ENCODE peak calls at places on chromosomes 6 and 20, in nine cellular contexts. Q is stomach, O is foreskin fibroblast, F is uterus, Z is body of pancreas, U is psoas muscle, I is NB4, P is MM.1S, G is coronary artery. W is an unnamed sample.

GRCh38 chr20:44092551-44093248 is 94.3 kb downstream of the JPH2 start:
- DNase-seq in P (peak), I (peak), O (peak), Q (no peak), G (no peak), F (no peak), U (no peak), Z (no peak), W (no peak)

GRCh38 chr6:13712485-13712990 is 903 bp upstream of the RANBP9 start:
- DNase-seq in I (peak), Z (no peak), Q (no peak), G (no peak), P (no peak), O (peak), U (no peak), F (no peak), W (no peak)

GRCh38 chr6:113719056-113719455 is 138.1 kb upstream of the MARCKS start:
- DNase-seq in O (peak), U (no peak), Z (no peak), G (no peak), I (peak), Q (no peak), P (no peak), F (no peak), W (no peak)

GRCh38 chr6:3351105-3351676 is 92.4 kb downstream of the PSMG4 start:
- DNase-seq in P (no peak), G (no peak), Z (no peak), O (no peak), F (peak), Q (no peak), U (no peak), I (no peak), W (no peak)

GRCh38 chr20:8291873-8292272 is 159.8 kb downstream of the PLCB1 start:
- DNase-seq in F (no peak), Q (no peak), O (peak), U (no peak), I (no peak), G (no peak), Z (no peak), P (no peak), W (no peak)

GRCh38 chr6:108497883-108498282 is 62.8 kb upstream of the FOXO3 start:
- DNase-seq in U (no peak), O (peak), Z (peak), I (peak), F (no peak), Q (no peak), G (no peak), P (peak), W (peak)

GRCh38 chr6:117600008-117600743 is 2.1 kb downstream of the GOPC start:
- DNase-seq in G (no peak), F (no peak), U (no peak), Z (no peak), I (peak), P (peak), O (peak), Q (no peak), W (no peak)

GRCh38 chr20:17327185-17327780 is 100.4 kb downstream of the PCSK2 start:
- DNase-seq in G (no peak), F (no peak), U (no peak), I (no peak), P (no peak), O (no peak), Q (no peak), Z (peak), W (peak)

GRCh38 chr6:16729183-16729696 is 32.0 kb downstream of the ATXN1 start:
- DNase-seq in Q (no peak), G (no peak), I (peak), Z (no peak), O (no peak), F (no peak), U (no peak), P (no peak), W (no peak)

DNA sequence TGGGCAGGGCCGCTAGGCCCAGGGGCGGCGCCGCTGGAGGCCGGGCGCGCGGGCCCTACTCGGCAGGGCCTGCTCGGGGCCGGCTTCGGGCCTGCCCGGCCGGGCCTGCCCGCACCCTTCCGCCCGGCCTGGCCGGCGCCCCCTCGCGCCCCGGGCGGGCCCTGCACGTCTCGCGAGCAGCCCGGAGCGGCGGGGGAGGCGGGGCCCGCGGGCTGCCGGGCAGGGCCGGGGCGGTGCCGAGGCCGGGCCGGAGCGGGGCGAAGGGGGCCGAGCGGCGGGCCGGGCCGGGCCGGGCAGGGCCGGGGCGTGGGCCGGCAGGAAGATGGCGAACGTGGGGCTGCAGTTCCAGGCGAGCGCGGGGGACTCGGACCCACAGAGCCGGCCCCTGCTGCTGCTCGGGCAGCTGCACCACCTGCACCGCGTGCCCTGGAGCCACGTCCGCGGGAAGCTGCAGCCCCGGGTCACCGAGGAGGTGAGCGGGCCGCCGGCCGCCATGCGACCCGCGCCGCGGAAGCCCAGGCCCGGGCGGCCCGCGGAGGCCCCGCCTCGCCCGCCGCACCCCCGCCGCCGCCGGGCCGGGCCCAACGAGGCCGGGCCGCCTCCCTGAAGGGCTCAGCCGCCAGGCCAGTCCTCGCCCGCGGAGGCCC is at the start of gene NPEPL1:
- DNase-seq in F (peak), Z (peak), G (peak), O (peak), Q (peak), U (peak), P (peak), I (peak), W (peak)
- TF ChIP-seq CTCF in F (no peak), Z (peak), G (no peak), O (no peak), Q (no peak), U (peak), P (no peak), I (no peak), W (no peak)

GRCh38 chr6:6052216-6052615 is 45.5 kb upstream of the NRN1 start:
- DNase-seq in U (no peak), Q (no peak), P (no peak), I (no peak), G (no peak), F (no peak), Z (no peak), O (no peak), W (no peak)

GRCh38 chr6:6058054-6058444 is 51.3 kb upstream of the NRN1 start:
- DNase-seq in O (no peak), U (no peak), I (no peak), P (no peak), G (no peak), Q (no peak), F (no peak), Z (no peak), W (no peak)

DNA sequence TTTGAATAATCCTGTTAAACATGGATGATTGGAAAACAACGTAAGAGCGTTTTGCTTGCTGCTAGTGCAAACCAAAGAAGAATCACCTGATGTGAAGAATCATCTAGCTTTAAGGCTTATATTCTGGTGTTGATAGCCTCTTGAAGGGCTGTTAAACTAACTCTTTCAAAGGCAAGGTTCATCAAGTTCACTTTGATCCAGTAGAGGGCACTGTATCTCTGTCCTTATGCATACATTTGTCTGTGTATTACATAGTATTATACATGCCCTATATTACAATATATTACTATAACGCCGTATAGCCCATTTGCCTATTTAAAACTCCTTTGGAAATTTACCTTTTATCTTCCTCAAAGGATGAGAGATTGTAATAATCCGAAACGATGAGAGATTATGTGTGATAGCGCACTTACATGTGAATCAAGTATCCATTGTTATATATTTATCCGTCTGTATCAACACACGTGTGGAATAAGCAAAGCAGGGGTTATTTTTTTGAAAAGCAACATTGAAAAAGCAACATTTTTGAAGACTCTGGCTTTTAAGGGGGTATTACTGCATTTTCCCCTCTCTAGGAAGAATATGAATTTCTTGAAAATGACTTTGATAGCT is 50.8 kb upstream of the NRN1 start:
- DNase-seq in O (peak), Z (no peak), F (no peak), G (no peak), I (peak), Q (no peak), U (no peak), P (peak), W (no peak)
- TF ChIP-seq CTCF in O (peak), Z (peak), F (peak), G (no peak), I (peak), Q (no peak), U (peak), P (peak), W (peak)

GRCh38 chr20:41155267-41155666 is 17.9 kb downstream of the PLCG1 start:
- DNase-seq in Q (no peak), Z (no peak), G (no peak), P (no peak), F (no peak), U (no peak), I (no peak), O (peak), W (no peak)

GRCh38 chr20:41151134-41151869 is 14.0 kb downstream of the PLCG1 start:
- DNase-seq in I (no peak), Z (no peak), P (no peak), U (peak), G (no peak), F (no peak), Q (no peak), O (no peak), W (no peak)

GRCh38 chr20:41152108-41152757 is 14.9 kb downstream of the PLCG1 start:
- DNase-seq in Q (no peak), U (no peak), I (no peak), F (no peak), Z (no peak), P (no peak), O (no peak), G (no peak), W (no peak)

GRCh38 chr20:41158082-41158625 is 20.8 kb downstream of the PLCG1 start:
- DNase-seq in I (no peak), Q (no peak), O (no peak), G (no peak), U (no peak), P (no peak), F (no peak), Z (no peak), W (no peak)

GRCh38 chr20:41154436-41155176 is 17.3 kb downstream of the PLCG1 start:
- DNase-seq in U (no peak), I (peak), F (no peak), O (no peak), Z (no peak), Q (no peak), P (no peak), G (no peak), W (no peak)
- TF ChIP-seq CTCF in U (no peak), I (no peak), F (no peak), O (no peak), Z (no peak), Q (no peak), P (no peak), G (no peak), W (no peak)

DNA sequence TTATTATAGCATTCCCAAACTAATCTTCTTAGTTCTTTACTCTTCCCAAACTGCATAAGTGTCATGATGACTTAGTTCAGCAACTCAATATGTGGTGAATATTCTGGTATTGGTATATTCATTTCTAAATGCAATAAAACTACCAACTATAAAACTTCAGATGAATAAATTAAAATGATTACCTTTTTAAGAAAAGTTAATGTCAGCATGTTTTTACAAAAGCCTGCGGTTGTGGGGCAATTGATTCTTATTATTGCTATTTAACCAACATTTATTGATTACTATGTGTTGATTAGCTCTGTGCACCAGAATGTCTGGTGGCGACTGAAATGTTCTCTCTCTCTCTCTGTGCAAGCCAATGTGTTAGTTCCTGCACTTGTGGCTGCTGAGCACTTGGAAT is 5.0 kb upstream of the SLC22A3 start:
- DNase-seq in G (no peak), Z (no peak), Q (no peak), P (no peak), F (no peak), I (no peak), U (no peak), O (no peak), W (no peak)
- TF ChIP-seq CTCF in G (no peak), Z (no peak), Q (no peak), P (no peak), F (no peak), I (no peak), U (no peak), O (no peak), W (no peak)

GRCh38 chr6:36389353-36389752 is 1.9 kb upstream of the ETV7 start:
- DNase-seq in Q (no peak), G (no peak), O (no peak), I (no peak), Z (no peak), U (no peak), P (no peak), F (no peak), W (no peak)

GRCh38 chr6:36386495-36387439 is 702 bp downstream of the ETV7 start:
- DNase-seq in Z (peak), G (peak), Q (peak), F (peak), U (no peak), I (peak), P (no peak), O (peak), W (peak)

GRCh38 chr6:36387440-36388303 is at the start of gene ETV7:
- DNase-seq in Q (peak), O (peak), P (peak), F (peak), G (no peak), U (no peak), Z (peak), I (peak), W (peak)

GRCh38 chr6:36392621-36393020 is 5.2 kb upstream of the ETV7 start:
- DNase-seq in G (no peak), I (no peak), F (no peak), Z (no peak), Q (no peak), O (no peak), U (no peak), P (no peak), W (no peak)
- TF ChIP-seq CTCF in G (no peak), I (no peak), F (no peak), Z (no peak), Q (no peak), O (no peak), U (no peak), P (no peak), W (no peak)

GRCh38 chr6:136038531-136038930 is 187.0 kb downstream of the PDE7B start:
- DNase-seq in F (no peak), O (no peak), Z (no peak), G (no peak), I (no peak), U (no peak), P (no peak), Q (no peak), W (no peak)

GRCh38 chr6:136036601-136037000 is 185.1 kb downstream of the PDE7B start:
- DNase-seq in G (no peak), F (no peak), Q (no peak), P (no peak), U (no peak), Z (no peak), O (peak), I (no peak), W (no peak)

GRCh38 chr6:136036071-136036380 is 184.5 kb downstream of the PDE7B start:
- DNase-seq in I (no peak), Q (no peak), O (no peak), P (no peak), Z (no peak), F (no peak), U (no peak), G (no peak), W (no peak)

GRCh38 chr6:136037885-136038460 is 186.5 kb downstream of the PDE7B start:
- DNase-seq in U (peak), F (peak), I (no peak), Z (peak), G (no peak), P (no peak), Q (no peak), O (peak), W (peak)

GRCh38 chr6:136037246-136037884 is 185.9 kb downstream of the PDE7B start:
- DNase-seq in O (peak), Q (no peak), I (no peak), Z (no peak), P (no peak), G (no peak), F (peak), U (no peak), W (no peak)
- TF ChIP-seq CTCF in O (no peak), Q (no peak), I (no peak), Z (no peak), P (no peak), G (no peak), F (no peak), U (no peak), W (no peak)

DNA sequence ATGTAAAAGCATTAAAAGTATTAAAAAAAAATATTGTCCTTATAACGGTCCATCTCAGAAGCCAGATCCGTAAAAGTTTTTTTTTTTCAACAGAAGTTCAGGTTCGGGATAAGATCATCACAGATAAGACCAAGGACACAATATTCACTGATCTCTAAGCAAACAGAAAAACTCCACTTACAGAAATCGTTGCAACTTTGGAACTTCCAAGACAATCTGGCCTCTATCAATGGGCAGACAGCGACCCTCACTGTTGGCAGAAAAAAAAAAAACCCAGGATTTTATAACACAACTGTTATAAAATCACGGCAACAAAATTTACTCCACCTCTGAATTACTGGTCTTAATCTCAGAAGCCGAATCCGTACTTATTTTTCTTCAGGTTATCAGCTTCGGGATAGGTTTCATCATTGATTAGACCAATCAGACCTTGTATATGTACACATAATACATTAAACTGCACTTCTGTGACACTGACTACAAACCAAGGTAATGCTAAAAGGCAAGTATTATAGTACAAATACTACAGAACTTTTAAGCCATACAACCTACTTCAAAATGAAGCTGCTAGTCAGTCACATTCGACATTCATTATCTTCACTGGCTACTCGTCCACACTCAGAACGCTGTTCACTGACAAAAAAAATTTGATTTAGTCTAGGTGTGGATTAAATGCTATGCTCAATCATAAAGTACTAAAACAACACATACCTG is 34.7 kb upstream of the SYNCRIP start:
- DNase-seq in G (no peak), O (peak), Q (no peak), F (no peak), P (no peak), Z (no peak), I (peak), U (no peak), W (no peak)
- TF ChIP-seq CTCF in G (no peak), O (no peak), Q (no peak), F (peak), P (peak), Z (no peak), I (no peak), U (peak), W (no peak)